ENCODE peak calls at places on chromosome 21, in ten cellular contexts. X is mucosa of descending colon, W is left ventricle myocardium inferior, G is colonic mucosa, Y is psoas muscle, J is adrenal gland, U is suprapubic skin, C is BJ, D is breast epithelium, Q is AG09309. T is an unnamed sample.

GRCh38 chr21:26887241-26887640 is 42.0 kb upstream of the ADAMTS1 start:
- DNase-seq in X (no peak), W (no peak), G (no peak), Y (no peak), J (no peak), U (no peak), C (peak; percentile 24), D (no peak), Q (no peak), T (no peak)

GRCh38 chr21:25062061-25062460 is 545.2 kb downstream of the MRPL39 start:
- DNase-seq in X (no peak), W (no peak), G (no peak), Y (no peak), J (no peak), U (no peak), C (no peak), D (no peak), Q (no peak), T (no peak)

GRCh38 chr21:45265721-45266517 is 21.8 kb downstream of the POFUT2 start:
- DNase-seq in X (no peak), W (no peak), G (peak; percentile 13), Y (peak; percentile 48), J (no peak), U (peak; percentile 73), C (no peak), D (peak; percentile 43), Q (no peak), T (no peak)

GRCh38 chr21:27058673-27059365 is 91.9 kb upstream of the ADAMTS5 start:
- DNase-seq in X (no peak), W (no peak), G (no peak), Y (no peak), J (no peak), U (no peak), C (no peak), D (no peak), Q (no peak), T (no peak)

GRCh38 chr21:26965567-26966359 is 1.1 kb downstream of the ADAMTS5 start:
- DNase-seq in X (peak; percentile 38), W (peak; percentile 65), G (peak; percentile 19), Y (peak; percentile 79), J (no peak), U (peak; percentile 81), C (no peak), D (peak; percentile 51), Q (no peak), T (peak; percentile 50)

GRCh38 chr21:41497008-41497407 is 10.9 kb downstream of the TMPRSS2 start:
- DNase-seq in X (no peak), W (no peak), G (no peak), Y (no peak), J (no peak), U (no peak), C (no peak), D (no peak), Q (no peak), T (no peak)

GRCh38 chr21:34510148-34511142 is 1.6 kb downstream of the KCNE1 start:
- DNase-seq in X (peak; percentile 93), W (peak; percentile 79), G (peak; percentile 84), Y (peak; percentile 83), J (peak; percentile 85), U (no peak), C (no peak), D (peak; percentile 62), Q (no peak), T (peak; percentile 48)

GRCh38 chr21:42850866-42851391 is 28.4 kb downstream of the WDR4 start:
- DNase-seq in X (no peak), W (no peak), G (no peak), Y (no peak), J (no peak), U (no peak), C (no peak), D (no peak), Q (no peak), T (no peak)

GRCh38 chr21:42971897-42972275 is 2.5 kb upstream of the PKNOX1 start:
- DNase-seq in X (no peak), W (no peak), G (no peak), Y (no peak), J (no peak), U (no peak), C (no peak), D (no peak), Q (no peak), T (no peak)

GRCh38 chr21:42400525-42400924 is 3.2 kb upstream of the UBASH3A start:
- DNase-seq in X (no peak), W (no peak), G (no peak), Y (no peak), J (no peak), U (no peak), C (no peak), D (no peak), Q (no peak), T (no peak)

GRCh38 chr21:45156459-45156858 is 82.1 kb downstream of the ADARB1 start:
- DNase-seq in X (no peak), W (no peak), G (peak; percentile 1), Y (no peak), J (no peak), U (no peak), C (no peak), D (no peak), Q (no peak), T (no peak)

GRCh38 chr21:45517249-45518065 is 24.8 kb downstream of the SLC19A1 start:
- DNase-seq in X (peak; percentile 20), W (peak; percentile 13), G (no peak), Y (peak; percentile 40), J (peak; percentile 5), U (peak; percentile 80), C (no peak), D (no peak), Q (no peak), T (no peak)

GRCh38 chr21:44686000-44686781 is 4.2 kb upstream of the KRTAP12-1 start:
- DNase-seq in X (no peak), W (no peak), G (no peak), Y (no peak), J (no peak), U (no peak), C (no peak), D (no peak), Q (no peak), T (no peak)

GRCh38 chr21:24428539-24429186 is 1178.6 kb downstream of the MRPL39 start:
- DNase-seq in X (no peak), W (no peak), G (no peak), Y (no peak), J (no peak), U (no peak), C (no peak), D (no peak), Q (no peak), T (no peak)

GRCh38 chr21:26385721-26386120 is 187.4 kb downstream of the CYYR1 start:
- DNase-seq in X (no peak), W (no peak), G (no peak), Y (no peak), J (no peak), U (no peak), C (no peak), D (no peak), Q (no peak), T (no peak)

GRCh38 chr21:36691539-36692124 is 7.3 kb upstream of the SIM2 start:
- DNase-seq in X (no peak), W (no peak), G (no peak), Y (no peak), J (no peak), U (no peak), C (no peak), D (no peak), Q (no peak), T (no peak)

GRCh38 chr21:37155216-37155615 is 82.2 kb downstream of the TTC3 start:
- DNase-seq in X (no peak), W (no peak), G (no peak), Y (no peak), J (no peak), U (no peak), C (peak; percentile 63), D (no peak), Q (peak; percentile 83), T (no peak)

GRCh38 chr21:15614757-15615156 is 115.0 kb upstream of the USP25 start:
- DNase-seq in X (no peak), W (no peak), G (no peak), Y (no peak), J (no peak), U (no peak), C (no peak), D (no peak), Q (no peak), T (no peak)
- TF ChIP-seq CTCF in X (no peak), W (no peak), G (no peak), Y (no peak), J (no peak), U (no peak), C (no peak), D (no peak), Q (no peak), T (no peak)

GRCh38 chr21:18265955-18266354 is 21.3 kb downstream of the CHODL start:
- DNase-seq in X (no peak), W (no peak), G (no peak), Y (no peak), J (no peak), U (no peak), C (no peak), D (no peak), Q (no peak), T (no peak)
- TF ChIP-seq CTCF in X (no peak), W (no peak), G (no peak), Y (no peak), J (no peak), U (no peak), C (no peak), D (no peak), Q (no peak), T (no peak)

GRCh38 chr21:39668369-39668768 is 55.6 kb downstream of the B3GALT5 start:
- DNase-seq in X (no peak), W (no peak), G (no peak), Y (no peak), J (no peak), U (no peak), C (no peak), D (no peak), Q (no peak), T (no peak)

GRCh38 chr21:39669976-39670671 is 57.4 kb downstream of the B3GALT5 start:
- DNase-seq in X (peak; percentile 64), W (no peak), G (peak; percentile 53), Y (no peak), J (no peak), U (no peak), C (no peak), D (no peak), Q (no peak), T (no peak)

GRCh38 chr21:39669485-39669884 is 56.7 kb downstream of the B3GALT5 start:
- DNase-seq in X (no peak), W (no peak), G (no peak), Y (no peak), J (no peak), U (no peak), C (no peak), D (no peak), Q (no peak), T (no peak)

GRCh38 chr21:39671986-39672385 is 59.2 kb downstream of the B3GALT5 start:
- DNase-seq in X (no peak), W (no peak), G (no peak), Y (no peak), J (no peak), U (no peak), C (no peak), D (no peak), Q (no peak), T (no peak)

GRCh38 chr21:39670741-39671140 is 58.0 kb downstream of the B3GALT5 start:
- DNase-seq in X (no peak), W (no peak), G (no peak), Y (no peak), J (no peak), U (no peak), C (no peak), D (no peak), Q (no peak), T (no peak)
- TF ChIP-seq CTCF in X (no peak), W (no peak), G (no peak), Y (no peak), J (no peak), U (no peak), C (no peak), D (no peak), Q (no peak), T (no peak)

GRCh38 chr21:32425628-32426027 is 13.1 kb downstream of the EVA1C start:
- DNase-seq in X (no peak), W (no peak), G (no peak), Y (no peak), J (no peak), U (no peak), C (no peak), D (no peak), Q (no peak), T (no peak)
- TF ChIP-seq CTCF in X (no peak), W (no peak), G (no peak), Y (no peak), J (no peak), U (no peak), C (no peak), D (no peak), Q (no peak), T (no peak)

T was measured in neural crest cell.